ENCODE peak calls at places on chromosomes 6 and 20, in four cellular contexts. E is fibroblast of lung, M is mesenchymal stem cell, O is adipocyte. J is an unnamed sample.

GRCh38 chr6:35046862-35047261 is 94.3 kb downstream of the TCP11 start:
- DNase-seq in E (no peak), M (no peak), O (peak; percentile 34), J (no peak)

GRCh38 chr6:138999949-139000725 is 12.1 kb upstream of the REPS1 start:
- DNase-seq in E (no peak), M (peak; percentile 19), O (peak; percentile 38), J (peak; percentile 16)

GRCh38 chr20:846894-847278 is 13.4 kb downstream of the FAM110A start:
- DNase-seq in E (no peak), M (no peak), O (no peak), J (peak; percentile 52)

GRCh38 chr20:34065260-34065659 is 46.8 kb downstream of the EIF2S2 start:
- DNase-seq in E (peak; percentile 87), M (peak; percentile 76), O (peak; percentile 35), J (no peak)

GRCh38 chr20:48260370-48260769 is 475.1 kb upstream of the SULF2 start:
- DNase-seq in E (no peak), M (no peak), O (no peak), J (peak; percentile 86)

GRCh38 chr6:42512498-42513042 is 51.3 kb upstream of the UBR2 start:
- DNase-seq in E (no peak), M (peak; percentile 24), O (no peak), J (no peak)

GRCh38 chr6:17466707-17467106 is 73.3 kb downstream of the CAP2 start:
- DNase-seq in E (no peak), M (no peak), O (no peak), J (no peak)

GRCh38 chr6:48471326-48471725 is 360.3 kb upstream of the PTCHD4 start:
- DNase-seq in E (no peak), M (no peak), O (no peak), J (no peak)

GRCh38 chr6:113920663-113921267 is 50.2 kb downstream of the HDAC2 start:
- DNase-seq in E (no peak), M (peak; percentile 21), O (no peak), J (no peak)

GRCh38 chr6:163985710-163986109 is 571.2 kb downstream of the QKI start:
- DNase-seq in E (peak; percentile 58), M (peak; percentile 19), O (no peak), J (no peak)

GRCh38 chr6:119713903-119714302 is 364.3 kb upstream of the MAN1A1 start:
- DNase-seq in E (peak; percentile 1), M (no peak), O (no peak), J (peak; percentile 22)

GRCh38 chr20:9330151-9330550 is 184.2 kb upstream of the LAMP5 start:
- DNase-seq in E (no peak), M (no peak), O (no peak), J (peak; percentile 29)

DNA sequence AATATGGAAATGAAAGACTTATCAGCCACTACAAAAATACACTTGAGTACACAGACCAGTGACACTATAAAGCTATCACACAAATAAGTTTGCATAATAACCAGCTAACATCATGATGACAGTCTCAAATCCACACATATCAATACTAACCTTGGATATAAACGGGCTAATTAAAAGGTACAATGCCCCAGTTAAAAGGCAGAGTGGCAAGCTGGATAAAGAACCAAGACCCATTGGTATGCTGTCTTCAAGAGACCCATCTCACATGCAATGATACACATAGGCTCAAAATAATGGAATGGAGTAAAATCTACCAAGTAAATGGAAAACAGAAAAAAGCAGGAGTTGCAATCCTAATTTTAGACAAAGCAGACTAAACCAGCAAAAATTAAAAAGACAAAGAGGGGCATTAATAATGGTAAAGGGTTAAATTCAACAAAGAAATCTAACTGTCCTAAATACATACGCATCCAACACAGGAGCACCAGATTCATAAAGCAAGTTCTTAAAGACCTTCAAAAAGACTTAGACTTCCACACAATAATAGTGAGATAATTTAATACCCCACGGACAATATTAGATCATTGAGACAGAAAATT is 163.3 kb downstream of the CD24 start:
- DNase-seq in E (no peak), M (no peak), O (no peak), J (no peak)
- H3K9me3 ChIP-seq in E (no peaks in the 10 kb centered on the region), M (peaks cover 47% of the 10 kb centered on the region), O (peaks cover 63% of the 10 kb centered on the region), J (peaks cover 7% of the 10 kb centered on the region)

GRCh38 chr6:317452-318144 is 25.3 kb downstream of the DUSP22 start:
- DNase-seq in E (no peak), M (no peak), O (no peak), J (no peak)
- H3K9me3 ChIP-seq in E (no peaks in the 10 kb centered on the region), M (no peaks in the 10 kb centered on the region), O (no peaks in the 10 kb centered on the region), J (no peaks in the 10 kb centered on the region)

GRCh38 chr6:168045141-168045691 is 33.8 kb downstream of the FRMD1 start:
- DNase-seq in E (no peak), M (no peak), O (no peak), J (no peak)
- H3K9me3 ChIP-seq in E (no peaks in the 10 kb centered on the region), M (peaks cover 9% of the 10 kb centered on the region), O (peaks cover 17% of the 10 kb centered on the region), J (no peaks in the 10 kb centered on the region)

GRCh38 chr20:55513966-55514365 is 491.4 kb downstream of the CBLN4 start:
- DNase-seq in E (no peak), M (no peak), O (no peak), J (no peak)

GRCh38 chr20:55514498-55514897 is 490.8 kb downstream of the CBLN4 start:
- DNase-seq in E (no peak), M (no peak), O (no peak), J (no peak)

GRCh38 chr20:55515831-55516230 is 489.5 kb downstream of the CBLN4 start:
- DNase-seq in E (no peak), M (no peak), O (no peak), J (no peak)
- H3K9me3 ChIP-seq in E (no peaks in the 10 kb centered on the region), M (no peaks in the 10 kb centered on the region), O (no peaks in the 10 kb centered on the region), J (no peaks in the 10 kb centered on the region)

GRCh38 chr6:145729887-145730286 is 5.4 kb downstream of the EPM2A start:
- DNase-seq in E (no peak), M (no peak), O (no peak), J (no peak)

GRCh38 chr6:145733207-145733606 is 2.1 kb downstream of the EPM2A start:
- DNase-seq in E (no peak), M (no peak), O (no peak), J (no peak)

GRCh38 chr6:145732788-145733187 is 2.5 kb downstream of the EPM2A start:
- DNase-seq in E (no peak), M (no peak), O (no peak), J (no peak)

GRCh38 chr6:145733770-145734169 is 1.6 kb downstream of the EPM2A start:
- DNase-seq in E (peak; percentile 31), M (peak; percentile 24), O (peak; percentile 23), J (peak; percentile 41)

GRCh38 chr6:145731432-145731831 is 3.9 kb downstream of the EPM2A start:
- DNase-seq in E (peak; percentile 34), M (no peak), O (no peak), J (no peak)
- H3K9me3 ChIP-seq in E (no peaks in the 10 kb centered on the region), M (peaks cover 10% of the 10 kb centered on the region), O (no peaks in the 10 kb centered on the region), J (no peaks in the 10 kb centered on the region)

GRCh38 chr6:76495909-76496308 is 423.4 kb upstream of the IMPG1 start:
- DNase-seq in E (no peak), M (no peak), O (no peak), J (no peak)
- H3K9me3 ChIP-seq in E (no peaks in the 10 kb centered on the region), M (peaks cover 30% of the 10 kb centered on the region), O (peaks cover 9% of the 10 kb centered on the region), J (peaks cover 7% of the 10 kb centered on the region)

GRCh38 chr6:130245267-130245666 is 22.5 kb upstream of the SAMD3 start:
- DNase-seq in E (no peak), M (no peak), O (no peak), J (no peak)
- H3K9me3 ChIP-seq in E (no peaks in the 10 kb centered on the region), M (no peaks in the 10 kb centered on the region), O (no peaks in the 10 kb centered on the region), J (no peaks in the 10 kb centered on the region)